ENCODE peak calls at places on chromosome 6, in five cellular contexts. One of them, this sample, is unnamed.
A peak's percentile ranks its signal among the peaks of the same experiment; 100 is the strongest.

GRCh38 chr6:168355716-168356522 is 36.3 kb upstream of the DACT2 start:
- DNase-seq in A549: peak; percentile 66
- DNase-seq in body of pancreas: peak; percentile 66
- DNase-seq in tibial nerve: peak; percentile 29
- DNase-seq in H54: no peak
- DNase-seq in this sample: peak; percentile 49

GRCh38 chr6:74899416-74899815 is 306.4 kb downstream of the COL12A1 start:
- DNase-seq in body of pancreas: no peak
- DNase-seq in H54: no peak
- DNase-seq in A549: no peak
- DNase-seq in tibial nerve: no peak
- DNase-seq in this sample: no peak

GRCh38 chr6:48826318-48826595 is 636.8 kb downstream of the MMUT start:
- DNase-seq in A549: no peak
- DNase-seq in H54: no peak
- DNase-seq in body of pancreas: no peak
- DNase-seq in tibial nerve: no peak
- DNase-seq in this sample: no peak

GRCh38 chr6:157222201-157222981 is 100.9 kb downstream of the TMEM242 start:
- DNase-seq in H54: no peak
- DNase-seq in tibial nerve: no peak
- DNase-seq in A549: no peak
- DNase-seq in body of pancreas: no peak
- DNase-seq in this sample: no peak

GRCh38 chr6:169566319-169566718 is 135.5 kb downstream of the WDR27 start:
- DNase-seq in H54: no peak
- DNase-seq in tibial nerve: no peak
- DNase-seq in A549: no peak
- DNase-seq in body of pancreas: no peak
- DNase-seq in this sample: no peak

GRCh38 chr6:130229645-130230044 is 6.9 kb upstream of the SAMD3 start:
- DNase-seq in H54: no peak
- DNase-seq in tibial nerve: no peak
- DNase-seq in A549: no peak
- DNase-seq in body of pancreas: no peak
- DNase-seq in this sample: no peak

GRCh38 chr6:13808806-13809205 is 5.6 kb downstream of the MCUR1 start:
- DNase-seq in tibial nerve: no peak
- DNase-seq in body of pancreas: no peak
- DNase-seq in H54: no peak
- DNase-seq in A549: no peak
- DNase-seq in this sample: no peak

GRCh38 chr6:50973464-50973863 is 154.8 kb downstream of the TFAP2B start:
- DNase-seq in A549: no peak
- DNase-seq in tibial nerve: no peak
- DNase-seq in body of pancreas: no peak
- DNase-seq in H54: no peak
- DNase-seq in this sample: no peak

GRCh38 chr6:113464959-113465358 is 392.2 kb upstream of the MARCKS start:
- DNase-seq in A549: peak; percentile 3
- DNase-seq in H54: no peak
- DNase-seq in body of pancreas: no peak
- DNase-seq in tibial nerve: no peak
- DNase-seq in this sample: no peak

GRCh38 chr6:18263561-18264337 is 581 bp downstream of the DEK start:
- DNase-seq in body of pancreas: peak; percentile 61
- DNase-seq in H54: peak; percentile 44
- DNase-seq in tibial nerve: peak; percentile 45
- DNase-seq in A549: peak; percentile 28
- DNase-seq in this sample: peak; percentile 83

GRCh38 chr6:163998496-163998895 is 584.0 kb downstream of the QKI start:
- DNase-seq in body of pancreas: no peak
- DNase-seq in A549: no peak
- DNase-seq in H54: no peak
- DNase-seq in tibial nerve: no peak
- DNase-seq in this sample: no peak
- TF ChIP-seq POLR2A in body of pancreas: no peak
- TF ChIP-seq POLR2A in A549: no peak
- TF ChIP-seq POLR2A in H54: no peak
- TF ChIP-seq POLR2A in tibial nerve: no peak
- TF ChIP-seq POLR2A in this sample: no peak

GRCh38 chr6:36095497-36096391 is 34.6 kb upstream of the MAPK13 start:
- DNase-seq in body of pancreas: no peak
- DNase-seq in tibial nerve: no peak
- DNase-seq in A549: no peak
- DNase-seq in H54: no peak
- DNase-seq in this sample: peak; percentile 32
- TF ChIP-seq POLR2A in body of pancreas: no peak
- TF ChIP-seq POLR2A in tibial nerve: no peak
- TF ChIP-seq POLR2A in A549: no peak
- TF ChIP-seq POLR2A in H54: no peak
- TF ChIP-seq POLR2A in this sample: no peak

GRCh38 chr6:125301435-125302391 is at the start of gene HDDC2:
- DNase-seq in body of pancreas: peak; percentile 75
- DNase-seq in H54: peak; percentile 57
- DNase-seq in A549: peak; percentile 28
- DNase-seq in tibial nerve: peak; percentile 35
- DNase-seq in this sample: peak; percentile 80
- TF ChIP-seq POLR2A in body of pancreas: peak; percentile 73
- TF ChIP-seq POLR2A in H54: peak; percentile 73
- TF ChIP-seq POLR2A in A549: peak; percentile 77
- TF ChIP-seq POLR2A in tibial nerve: peak; percentile 25
- TF ChIP-seq POLR2A in this sample: peak; percentile 64

DNA sequence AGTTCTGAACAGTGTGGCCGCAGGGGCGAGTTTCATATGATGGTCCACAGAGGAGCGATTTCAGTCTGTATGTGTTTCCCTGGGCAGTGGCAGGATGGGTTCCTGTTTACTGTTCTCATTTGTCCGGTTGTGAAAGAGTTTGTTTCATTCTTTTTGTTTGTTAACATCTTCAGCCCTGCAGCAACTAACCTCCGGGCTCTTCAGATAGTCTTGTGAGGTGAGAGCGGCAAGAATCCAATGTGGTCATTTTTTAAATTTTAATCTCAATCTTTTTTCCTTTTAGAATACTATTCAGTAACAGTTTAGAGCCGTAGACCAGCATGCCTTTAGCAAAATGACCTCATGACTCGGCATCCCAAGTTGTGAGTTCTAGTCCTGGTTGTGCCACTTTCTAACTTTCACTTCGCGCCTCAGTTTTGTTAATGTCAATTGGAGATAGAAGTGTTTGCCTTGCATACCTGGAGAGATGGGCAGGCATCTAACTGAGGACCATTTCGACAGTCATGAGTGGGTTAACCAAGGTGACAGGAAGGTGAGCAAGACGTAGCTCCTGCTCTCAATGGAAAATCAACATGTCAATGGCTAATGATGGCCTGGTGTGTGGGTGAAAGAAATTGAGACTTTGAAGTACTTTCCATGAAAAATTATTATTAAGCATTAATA is 38.5 kb upstream of the PXDC1 start:
- DNase-seq in body of pancreas: no peak
- DNase-seq in A549: no peak
- DNase-seq in tibial nerve: no peak
- DNase-seq in H54: no peak
- DNase-seq in this sample: no peak
- TF ChIP-seq POLR2A in body of pancreas: no peak
- TF ChIP-seq POLR2A in A549: no peak
- TF ChIP-seq POLR2A in tibial nerve: no peak
- TF ChIP-seq POLR2A in H54: no peak
- TF ChIP-seq POLR2A in this sample: no peak

This sample was measured in erythroblast.